ENCODE peak calls at places on chromosome 22, in nine cellular contexts. I is progenitor cell of endocrine pancreas, R is fibroblast of the aortic adventitia, K is AG09309, D is HFFc6, C is A549, F is HFF-Myc, J is lower leg skin, M is heart right ventricle. G is an unnamed sample.

GRCh38 chr22:35484651-35485372 is 55.8 kb upstream of the RASD2 start:
- DNase-seq in F (no peak), C (no peak), M (no peak), J (no peak), R (peak; percentile 33), K (no peak), I (no peak), D (peak; percentile 11), G (no peak)

GRCh38 chr22:19910180-19910744 is 31.3 kb upstream of the COMT start:
- DNase-seq in I (no peak), M (no peak), F (no peak), K (no peak), D (no peak), C (no peak), R (no peak), J (no peak), G (no peak)

GRCh38 chr22:43263645-43264514 is 76.9 kb upstream of the TTLL12 start:
- DNase-seq in D (peak; percentile 6), F (peak; percentile 45), C (no peak), M (peak; percentile 30), R (peak; percentile 73), J (peak; percentile 51), K (peak; percentile 5), I (no peak), G (peak; percentile 85)

GRCh38 chr22:35677460-35678187 is 29.4 kb downstream of the APOL6 start:
- DNase-seq in C (no peak), M (no peak), D (no peak), K (no peak), R (no peak), F (no peak), J (no peak), I (no peak), G (no peak)

GRCh38 chr22:44683881-44684280 is 18.1 kb upstream of the PRR5 start:
- DNase-seq in R (no peak), M (no peak), C (no peak), J (no peak), D (no peak), K (no peak), F (no peak), I (no peak), G (no peak)

GRCh38 chr22:43849731-43850130 is 12.6 kb downstream of the SULT4A1 start:
- DNase-seq in R (no peak), D (no peak), C (no peak), F (no peak), K (no peak), J (no peak), M (no peak), I (no peak), G (no peak)

GRCh38 chr22:19111140-19111539 is 11.1 kb downstream of the DGCR2 start:
- DNase-seq in F (no peak), R (no peak), I (no peak), C (no peak), D (no peak), M (no peak), J (no peak), K (no peak), G (no peak)

GRCh38 chr22:33539902-33540751 is 380.1 kb downstream of the LARGE1 start:
- DNase-seq in F (no peak), C (peak; percentile 58), K (no peak), J (peak; percentile 55), D (no peak), M (peak; percentile 66), I (peak; percentile 22), R (peak; percentile 49), G (no peak)

GRCh38 chr22:43014876-43015676 is at the start of gene PACSIN2:
- DNase-seq in D (peak; percentile 99), F (peak; percentile 96), R (peak; percentile 97), J (peak; percentile 99), K (peak; percentile 92), M (peak; percentile 100), I (peak; percentile 100), C (peak; percentile 93), G (peak; percentile 100)

GRCh38 chr22:27866136-27867091 is 52.6 kb downstream of the PITPNB start:
- DNase-seq in M (no peak), C (peak; percentile 15), F (peak; percentile 70), R (peak; percentile 92), J (peak; percentile 67), I (no peak), K (peak; percentile 55), D (peak; percentile 89), G (no peak)
- TF ChIP-seq CTCF in M (no peak), C (no peak), F (no peak), R (no peak), J (no peak), I (no peak), K (no peak), D (no peak), G (no peak)

DNA sequence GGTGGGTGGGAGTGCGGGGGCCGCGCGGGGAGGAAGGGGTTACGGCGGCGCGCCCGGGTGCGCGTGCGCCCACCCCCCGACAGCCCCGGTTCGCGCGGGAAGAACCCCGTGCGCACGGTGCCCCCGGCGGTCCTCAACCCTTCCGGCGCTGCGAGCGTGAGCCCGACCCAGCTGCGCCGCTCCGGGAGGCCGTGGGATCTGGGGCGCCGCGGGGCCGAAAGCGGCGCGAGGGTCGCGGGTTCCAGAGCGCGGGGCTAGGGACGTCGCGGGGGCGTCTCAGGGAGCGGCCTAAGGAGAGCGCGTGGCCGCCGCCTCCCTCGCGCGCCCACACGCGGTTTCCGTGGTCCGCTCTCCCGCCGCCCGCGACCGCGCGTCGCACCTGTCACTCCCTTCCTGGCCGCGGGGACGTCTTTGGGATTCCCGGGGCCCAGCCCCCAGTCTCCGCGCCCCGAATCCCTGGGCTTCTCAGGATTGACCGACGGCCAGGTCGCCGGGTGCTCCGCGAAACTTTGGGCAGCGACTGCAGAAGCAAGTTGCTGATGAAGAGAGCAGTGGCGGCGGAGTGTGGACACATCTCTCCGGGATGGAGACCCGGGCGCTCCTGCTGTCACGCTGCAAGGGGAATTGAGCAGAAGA is 582 bp downstream of the SREBF2 start:
- DNase-seq in K (no peak), I (peak; percentile 35), C (no peak), M (peak; percentile 44), J (no peak), R (peak; percentile 22), D (no peak), F (no peak), G (peak; percentile 41)
- TF ChIP-seq CTCF in K (no peak), I (no peak), C (no peak), M (no peak), J (no peak), R (no peak), D (peak; percentile 21), F (no peak), G (no peak)

GRCh38 chr22:38467904-38468760 is at the start of gene KDELR3:
- DNase-seq in C (peak; percentile 40), K (no peak), I (no peak), R (peak; percentile 63), D (peak; percentile 48), M (peak; percentile 72), J (no peak), F (no peak), G (peak; percentile 91)
- TF ChIP-seq CTCF in C (no peak), K (peak; percentile 12), I (peak; percentile 51), R (peak; percentile 45), D (peak; percentile 63), M (peak; percentile 5), J (no peak), F (peak; percentile 15), G (no peak)

GRCh38 chr22:26174280-26174679 is 5.0 kb downstream of the SEZ6L start:
- DNase-seq in R (no peak), D (peak; percentile 15), C (peak; percentile 0), K (no peak), F (no peak), M (no peak), I (no peak), J (no peak), G (no peak)
- TF ChIP-seq CTCF in R (no peak), D (peak; percentile 24), C (no peak), K (peak; percentile 16), F (peak; percentile 12), M (no peak), I (peak; percentile 21), J (no peak), G (no peak)

GRCh38 chr22:45758603-45759002 is 87.0 kb downstream of the ATXN10 start:
- DNase-seq in J (no peak), F (no peak), C (no peak), K (no peak), M (no peak), R (no peak), D (peak; percentile 77), I (no peak), G (no peak)

GRCh38 chr22:45757936-45758335 is 86.3 kb downstream of the ATXN10 start:
- DNase-seq in C (no peak), M (no peak), K (no peak), D (no peak), I (no peak), J (no peak), R (no peak), F (no peak), G (no peak)

GRCh38 chr22:45756558-45756957 is 84.9 kb downstream of the ATXN10 start:
- DNase-seq in K (no peak), R (peak; percentile 19), F (no peak), J (no peak), I (no peak), M (no peak), D (no peak), C (no peak), G (no peak)

GRCh38 chr22:45754822-45755221 is 83.2 kb downstream of the ATXN10 start:
- DNase-seq in K (no peak), F (no peak), J (no peak), R (peak; percentile 17), C (no peak), I (no peak), M (no peak), D (no peak), G (no peak)

GRCh38 chr22:45757068-45757467 is 85.4 kb downstream of the ATXN10 start:
- DNase-seq in C (no peak), R (peak; percentile 51), F (no peak), D (no peak), J (no peak), M (no peak), I (no peak), K (no peak), G (no peak)
- TF ChIP-seq CTCF in C (no peak), R (peak; percentile 28), F (no peak), D (no peak), J (no peak), M (no peak), I (no peak), K (no peak), G (no peak)

DNA sequence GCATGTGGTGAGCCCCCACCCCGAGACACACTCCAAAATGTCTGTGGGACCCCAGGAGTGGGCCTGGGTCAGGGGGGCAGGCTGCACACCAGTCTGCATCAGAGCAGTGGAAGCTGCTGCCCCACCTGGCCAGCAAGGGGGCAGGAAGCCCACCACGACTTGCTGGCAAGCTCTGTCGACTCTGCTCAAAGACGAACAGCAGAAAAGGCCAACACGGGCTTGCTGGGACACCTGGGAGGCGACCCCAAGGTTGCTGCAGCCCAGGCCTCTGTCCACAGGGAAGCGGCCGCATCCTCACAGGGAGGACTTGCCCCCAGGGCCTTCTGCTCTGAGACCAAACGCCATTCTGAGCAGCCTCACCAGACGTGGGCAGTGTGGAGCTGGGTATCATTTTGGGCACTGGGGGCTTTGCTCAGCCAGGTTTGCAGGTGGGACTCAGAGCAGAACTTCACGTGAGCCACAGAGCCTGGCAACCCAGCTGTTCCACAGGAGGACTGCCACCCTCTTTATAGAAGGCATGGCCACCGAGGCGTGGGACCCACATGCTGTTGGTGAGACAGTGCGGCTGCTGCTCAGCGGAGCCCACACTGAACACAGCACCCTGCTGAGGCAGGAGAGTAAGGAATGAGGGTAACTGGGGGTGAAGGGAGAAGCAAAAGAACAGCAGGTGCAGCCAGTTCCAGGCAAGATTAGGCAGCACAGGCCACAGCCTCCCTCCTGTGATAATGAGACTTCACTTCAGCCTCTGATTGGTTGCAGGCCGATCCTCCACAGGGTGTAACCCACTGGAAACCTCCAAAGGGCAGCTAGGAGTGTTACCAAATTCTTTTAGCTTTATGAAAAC is 11.0 kb downstream of the IL17REL start:
- DNase-seq in F (no peak), C (no peak), M (no peak), K (no peak), D (no peak), I (no peak), R (no peak), J (no peak), G (no peak)
- TF ChIP-seq CTCF in F (no peak), C (no peak), M (no peak), K (no peak), D (peak; percentile 9), I (no peak), R (no peak), J (no peak), G (no peak)